ENCODE peak calls at places on chromosomes 3 and 15, in six cellular contexts. T is neuronal stem cell, X is IMR-90, Z is H1, K is trophoblast cell, W is mesenchymal stem cell. I is an unnamed sample.

GRCh38 chr3:162073422-162073821 is 576.8 kb downstream of the OTOL1 start:
- DNase-seq in Z (no peak), W (no peak), K (no peak), X (no peak), T (no peak), I (no peak)

GRCh38 chr3:193978030-193978429 is 157.9 kb upstream of the HES1 start:
- DNase-seq in X (no peak), K (peak), T (no peak), Z (no peak), W (no peak), I (no peak)

GRCh38 chr3:166405465-166405864 is 568.2 kb upstream of the BCHE start:
- DNase-seq in K (no peak), X (no peak), T (no peak), Z (no peak), W (no peak), I (no peak)

GRCh38 chr15:90902996-90903732 is at the start of gene MAN2A2:
- DNase-seq in K (peak), T (peak), X (peak), W (peak), Z (no peak), I (no peak)

GRCh38 chr15:35089556-35089955 is 4.5 kb upstream of the NANOGP8 start:
- DNase-seq in T (no peak), W (no peak), X (peak), Z (no peak), K (no peak), I (no peak)

GRCh38 chr3:35071768-35072167 is 567.6 kb upstream of the ARPP21 start:
- DNase-seq in Z (no peak), X (no peak), K (no peak), T (no peak), W (no peak), I (no peak)

GRCh38 chr15:69000725-69001503 is 13.6 kb upstream of the NOX5 start:
- DNase-seq in W (no peak), K (no peak), T (no peak), Z (no peak), X (no peak), I (no peak)

GRCh38 chr15:91257755-91258435 is 157.8 kb downstream of the SV2B start:
- DNase-seq in X (no peak), W (no peak), T (no peak), Z (no peak), K (no peak), I (no peak)

GRCh38 chr3:110384601-110385000 is 687.0 kb upstream of the NECTIN3 start:
- DNase-seq in W (peak), T (no peak), K (no peak), Z (no peak), X (peak), I (no peak)

GRCh38 chr15:79740581-79740980 is 156.2 kb downstream of the MTHFS start:
- DNase-seq in X (no peak), W (no peak), K (no peak), T (no peak), Z (no peak), I (no peak)

GRCh38 chr3:137347132-137347531 is 389.3 kb downstream of the IL20RB start:
- DNase-seq in Z (no peak), W (no peak), X (no peak), T (no peak), K (no peak), I (peak)

GRCh38 chr15:34206016-34206415 is 3.9 kb downstream of the KATNBL1 start:
- DNase-seq in K (no peak), T (no peak), X (peak), Z (no peak), W (peak), I (no peak)

GRCh38 chr3:42886294-42886822 is 10.7 kb upstream of the CYP8B1 start:
- DNase-seq in T (no peak), Z (no peak), X (no peak), W (no peak), K (no peak), I (no peak)

GRCh38 chr15:40702077-40702476 is 7.1 kb downstream of the RAD51 start:
- DNase-seq in Z (no peak), W (peak), K (no peak), T (no peak), X (peak), I (no peak)

GRCh38 chr3:174862101-174862500 is 3.0 kb downstream of the NAALADL2 start:
- DNase-seq in Z (peak), X (no peak), T (no peak), W (no peak), K (peak), I (peak)

GRCh38 chr3:105610473-105610872 is 243.8 kb downstream of the ALCAM start:
- DNase-seq in Z (no peak), W (no peak), X (no peak), T (no peak), K (no peak), I (no peak)

GRCh38 chr15:39741258-39741657 is 41.4 kb downstream of the FSIP1 start:
- DNase-seq in X (peak), K (no peak), T (no peak), W (peak), Z (no peak), I (no peak)

GRCh38 chr3:134601539-134602439 is 49.0 kb downstream of the KY start:
- DNase-seq in K (peak), X (peak), W (peak), Z (peak), T (peak), I (peak)

GRCh38 chr15:89116404-89116803 is 28.1 kb downstream of the ABHD2 start:
- DNase-seq in W (no peak), T (no peak), K (no peak), Z (no peak), X (peak), I (no peak)

GRCh38 chr15:89845305-89845893 is 30.7 kb upstream of the ANPEP start:
- DNase-seq in W (peak), T (no peak), X (peak), Z (no peak), K (peak), I (no peak)

GRCh38 chr3:120450261-120450913 is 405 bp downstream of the FSTL1 start:
- DNase-seq in W (peak), Z (no peak), K (no peak), T (peak), X (no peak), I (no peak)

GRCh38 chr3:167110906-167111305 is 269.2 kb downstream of the ZBBX start:
- DNase-seq in X (no peak), W (peak), Z (no peak), K (peak), T (peak), I (peak)

GRCh38 chr3:186653984-186654383 is 11.8 kb upstream of the HRG start:
- DNase-seq in X (no peak), T (peak), Z (peak), K (no peak), W (peak), I (peak)

GRCh38 chr3:36372534-36372935 is 7.8 kb upstream of the STAC start:
- DNase-seq in Z (no peak), W (no peak), T (no peak), X (no peak), K (no peak), I (no peak)

GRCh38 chr3:134369231-134369741 is 5.0 kb downstream of the AMOTL2 start:
- DNase-seq in Z (no peak), T (no peak), K (no peak), W (peak), X (peak), I (peak)

GRCh38 chr3:14391033-14391432 is 11.4 kb upstream of the SLC6A6 start:
- DNase-seq in T (no peak), X (peak), W (peak), K (peak), Z (no peak), I (no peak)

GRCh38 chr3:176948123-176948522 is 249.2 kb downstream of the TBL1XR1 start:
- DNase-seq in T (no peak), Z (no peak), W (no peak), X (no peak), K (no peak), I (no peak)

GRCh38 chr3:140292684-140293083 is 357.7 kb downstream of the CLSTN2 start:
- DNase-seq in Z (no peak), W (peak), X (no peak), K (no peak), T (no peak), I (no peak)

GRCh38 chr3:44914936-44915335 is 40.5 kb downstream of the TGM4 start:
- DNase-seq in W (no peak), T (no peak), Z (no peak), K (no peak), X (no peak), I (no peak)

GRCh38 chr3:132787616-132788015 is 65.4 kb upstream of the NPHP3 start:
- DNase-seq in T (no peak), Z (no peak), X (no peak), K (no peak), W (peak), I (no peak)

GRCh38 chr3:32719335-32719734 is 34.3 kb downstream of the CNOT10 start:
- DNase-seq in W (no peak), Z (no peak), X (no peak), K (no peak), T (no peak), I (no peak)

GRCh38 chr15:100291106-100291505 is 50.7 kb downstream of the ADAMTS17 start:
- DNase-seq in K (no peak), T (no peak), X (no peak), Z (no peak), W (no peak), I (no peak)

DNA sequence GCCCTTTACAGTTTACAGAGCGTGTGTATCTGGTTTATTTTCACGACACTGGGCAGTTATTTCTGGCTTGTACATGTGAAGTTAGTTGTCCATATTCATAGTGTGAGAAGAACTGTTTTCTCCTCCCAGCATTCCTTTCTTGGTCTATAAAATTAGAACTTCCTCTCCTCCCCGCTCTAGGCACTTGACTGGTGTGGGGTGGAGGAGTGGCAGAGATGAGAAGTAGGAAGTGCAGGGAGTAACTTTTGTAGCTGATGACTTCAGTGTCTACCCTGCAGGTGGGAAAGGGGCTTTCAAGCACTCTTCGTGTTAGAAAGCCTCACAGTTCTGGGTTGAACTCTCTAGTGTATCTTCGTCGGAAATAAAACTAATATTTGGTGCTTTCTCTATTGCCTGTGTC is 13.4 kb downstream of the APOD start:
- DNase-seq in Z (no peak), W (no peak), K (no peak), X (no peak), T (no peak), I (no peak)
- H3K14ac ChIP-seq in Z (no peak), W (no peak), K (no peak), X (no peak), T (no peak), I (no peak)

GRCh38 chr3:156609546-156609945 is 54.6 kb upstream of the SSR3 start:
- DNase-seq in Z (no peak), T (no peak), W (no peak), X (no peak), K (no peak), I (no peak)

GRCh38 chr3:156606729-156607128 is 51.8 kb upstream of the SSR3 start:
- DNase-seq in X (no peak), K (no peak), T (no peak), Z (no peak), W (peak), I (no peak)

GRCh38 chr3:156609115-156609514 is 54.2 kb upstream of the SSR3 start:
- DNase-seq in K (no peak), Z (no peak), W (no peak), T (no peak), X (no peak), I (no peak)

GRCh38 chr3:156610154-156610553 is 55.2 kb upstream of the SSR3 start:
- DNase-seq in W (no peak), Z (no peak), X (no peak), K (no peak), T (no peak), I (no peak)

DNA sequence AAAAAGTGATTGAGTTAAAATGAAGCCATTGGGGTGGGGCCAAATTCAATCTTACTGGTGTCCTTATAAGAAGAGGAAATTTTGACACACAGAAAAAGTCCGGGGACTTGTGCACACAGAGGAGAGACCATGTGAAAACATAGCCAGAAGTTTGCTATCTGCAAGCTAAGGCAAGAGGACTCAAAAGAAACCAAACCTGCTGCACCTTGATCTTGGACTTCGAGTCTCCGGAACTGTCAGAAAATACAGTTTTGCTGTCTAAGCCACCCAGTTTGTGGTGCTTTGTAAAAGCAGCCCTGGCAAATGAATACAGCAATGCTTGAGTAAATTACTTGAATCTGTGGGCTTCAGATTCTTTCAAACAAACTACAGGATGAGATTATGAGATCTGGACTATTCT is 53.7 kb upstream of the SSR3 start:
- DNase-seq in T (no peak), Z (no peak), W (no peak), X (no peak), K (no peak), I (no peak)
- H3K14ac ChIP-seq in T (no peak), Z (no peak), W (no peak), X (no peak), K (no peak), I (no peak)

DNA sequence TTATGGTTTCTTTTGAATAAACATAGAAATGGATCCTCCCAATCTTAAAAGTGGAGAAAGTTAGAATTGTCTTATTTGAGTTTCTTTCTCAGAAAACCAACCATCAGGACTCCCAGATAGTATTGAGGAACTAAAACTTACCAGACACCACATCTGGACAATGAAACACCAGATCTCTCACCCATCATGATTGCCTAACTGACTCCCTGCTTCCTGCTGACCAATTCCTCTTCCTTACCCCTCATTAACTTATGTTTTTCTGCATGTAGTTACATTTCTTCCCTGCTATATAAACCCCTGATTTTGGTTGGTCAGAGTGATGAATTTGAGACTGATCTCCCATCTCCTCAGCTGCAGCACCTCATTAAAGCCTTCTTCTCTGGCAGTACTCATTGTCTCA is 242.0 kb upstream of the SETMAR start:
- DNase-seq in T (no peak), Z (no peak), K (no peak), X (no peak), W (no peak), I (no peak)
- H3K14ac ChIP-seq in T (no peak), Z (no peak), K (peak), X (no peak), W (no peak), I (no peak)

GRCh38 chr3:116093374-116093773 is 351.9 kb downstream of the LSAMP start:
- DNase-seq in X (no peak), Z (no peak), W (no peak), T (no peak), K (no peak), I (no peak)

GRCh38 chr3:116083686-116084085 is 361.6 kb downstream of the LSAMP start:
- DNase-seq in X (peak), K (no peak), W (no peak), T (no peak), Z (no peak), I (no peak)

GRCh38 chr3:116085456-116085855 is 359.8 kb downstream of the LSAMP start:
- DNase-seq in T (no peak), Z (no peak), K (no peak), X (no peak), W (peak), I (no peak)

GRCh38 chr3:116087431-116087830 is 357.9 kb downstream of the LSAMP start:
- DNase-seq in K (no peak), W (no peak), T (no peak), X (no peak), Z (no peak), I (no peak)
- H3K14ac ChIP-seq in K (no peak), W (no peak), T (no peak), X (no peak), Z (no peak), I (no peak)